ENCODE peak calls at places on chromosomes 4 and X, in five cellular contexts. One of them, this sample, is unnamed. For H3K4me1, the result is how much of the 10 kb centered on the place peaks cover.

GRCh38 chr4:177778623-177779022 is 336.4 kb upstream of the AGA start:
- DNase-seq in GM23248: no peak
- DNase-seq in mesenchymal stem cell: no peak
- DNase-seq in MM.1S: no peak
- DNase-seq in CD8-positive, alpha-beta memory T cell: no peak
- DNase-seq in this sample: no peak

GRCh38 chr4:100510551-100510950 is 7.3 kb downstream of the EMCN start:
- DNase-seq in GM23248: peak
- DNase-seq in MM.1S: no peak
- DNase-seq in mesenchymal stem cell: peak
- DNase-seq in CD8-positive, alpha-beta memory T cell: no peak
- DNase-seq in this sample: no peak

GRCh38 chrX:153592966-153593688 is 5.8 kb downstream of the CCNQ start:
- DNase-seq in GM23248: no peak
- DNase-seq in mesenchymal stem cell: no peak
- DNase-seq in CD8-positive, alpha-beta memory T cell: no peak
- DNase-seq in MM.1S: no peak
- DNase-seq in this sample: no peak

GRCh38 chr4:183658362-183659028 is 490 bp downstream of the RWDD4 start:
- DNase-seq in GM23248: peak
- DNase-seq in MM.1S: no peak
- DNase-seq in CD8-positive, alpha-beta memory T cell: peak
- DNase-seq in mesenchymal stem cell: peak
- DNase-seq in this sample: no peak

GRCh38 chrX:88881536-88881935 is 134.5 kb downstream of the CPXCR1 start:
- DNase-seq in mesenchymal stem cell: no peak
- DNase-seq in GM23248: no peak
- DNase-seq in MM.1S: no peak
- DNase-seq in CD8-positive, alpha-beta memory T cell: no peak
- DNase-seq in this sample: no peak

GRCh38 chr4:8365951-8366350 is 74.6 kb downstream of the ACOX3 start:
- DNase-seq in GM23248: no peak
- DNase-seq in MM.1S: no peak
- DNase-seq in mesenchymal stem cell: no peak
- DNase-seq in CD8-positive, alpha-beta memory T cell: no peak
- DNase-seq in this sample: no peak

GRCh38 chr4:152180369-152180768 is 355.5 kb downstream of the FBXW7 start:
- DNase-seq in CD8-positive, alpha-beta memory T cell: no peak
- DNase-seq in MM.1S: no peak
- DNase-seq in GM23248: no peak
- DNase-seq in mesenchymal stem cell: no peak
- DNase-seq in this sample: no peak

GRCh38 chr4:83320548-83320947 is 14.1 kb downstream of the HPSE start:
- DNase-seq in GM23248: peak
- DNase-seq in MM.1S: no peak
- DNase-seq in CD8-positive, alpha-beta memory T cell: no peak
- DNase-seq in mesenchymal stem cell: peak
- DNase-seq in this sample: no peak

GRCh38 chr4:660401-660800 is 13.7 kb downstream of the ATP5ME start:
- DNase-seq in CD8-positive, alpha-beta memory T cell: no peak
- DNase-seq in GM23248: no peak
- DNase-seq in mesenchymal stem cell: no peak
- DNase-seq in MM.1S: no peak
- DNase-seq in this sample: no peak

GRCh38 chr4:140138428-140138827 is 15.6 kb downstream of the MAML3 start:
- DNase-seq in MM.1S: no peak
- DNase-seq in GM23248: no peak
- DNase-seq in mesenchymal stem cell: no peak
- DNase-seq in CD8-positive, alpha-beta memory T cell: no peak
- DNase-seq in this sample: no peak

GRCh38 chr4:161762796-161763195 is 401.0 kb downstream of the FSTL5 start:
- DNase-seq in mesenchymal stem cell: peak
- DNase-seq in MM.1S: no peak
- DNase-seq in GM23248: no peak
- DNase-seq in CD8-positive, alpha-beta memory T cell: no peak
- DNase-seq in this sample: no peak

GRCh38 chrX:136731798-136732197 is 48.9 kb downstream of the ARHGEF6 start:
- DNase-seq in mesenchymal stem cell: no peak
- DNase-seq in GM23248: no peak
- DNase-seq in MM.1S: no peak
- DNase-seq in CD8-positive, alpha-beta memory T cell: no peak
- DNase-seq in this sample: no peak

GRCh38 chr4:180041576-180041975 is 2201.6 kb upstream of the TENM3 start:
- DNase-seq in GM23248: no peak
- DNase-seq in mesenchymal stem cell: no peak
- DNase-seq in CD8-positive, alpha-beta memory T cell: no peak
- DNase-seq in MM.1S: no peak
- DNase-seq in this sample: no peak

GRCh38 chr4:104899863-104900262 is 246.8 kb upstream of the TET2 start:
- DNase-seq in MM.1S: no peak
- DNase-seq in GM23248: no peak
- DNase-seq in mesenchymal stem cell: no peak
- DNase-seq in CD8-positive, alpha-beta memory T cell: no peak
- DNase-seq in this sample: no peak

GRCh38 chrX:115690554-115691216 is 129.7 kb downstream of the PLS3 start:
- DNase-seq in CD8-positive, alpha-beta memory T cell: peak
- DNase-seq in GM23248: peak
- DNase-seq in MM.1S: peak
- DNase-seq in mesenchymal stem cell: peak
- DNase-seq in this sample: no peak

GRCh38 chrX:80216086-80216485 is 201.5 kb downstream of the TBX22 start:
- DNase-seq in CD8-positive, alpha-beta memory T cell: no peak
- DNase-seq in mesenchymal stem cell: no peak
- DNase-seq in MM.1S: no peak
- DNase-seq in GM23248: peak
- DNase-seq in this sample: no peak

GRCh38 chr4:173269280-173269679 is 64.9 kb downstream of the HMGB2 start:
- DNase-seq in MM.1S: no peak
- DNase-seq in GM23248: no peak
- DNase-seq in CD8-positive, alpha-beta memory T cell: no peak
- DNase-seq in mesenchymal stem cell: no peak
- DNase-seq in this sample: no peak

GRCh38 chrX:63128509-63128908 is 222.6 kb downstream of the SPIN4 start:
- DNase-seq in GM23248: peak
- DNase-seq in CD8-positive, alpha-beta memory T cell: no peak
- DNase-seq in mesenchymal stem cell: no peak
- DNase-seq in MM.1S: peak
- DNase-seq in this sample: no peak

GRCh38 chrX:33014949-33015348 is 196.4 kb downstream of the DMD start:
- DNase-seq in CD8-positive, alpha-beta memory T cell: no peak
- DNase-seq in MM.1S: no peak
- DNase-seq in GM23248: no peak
- DNase-seq in mesenchymal stem cell: no peak
- DNase-seq in this sample: no peak

GRCh38 chrX:13994104-13994503 is 35.6 kb downstream of the GEMIN8 start:
- DNase-seq in MM.1S: no peak
- DNase-seq in CD8-positive, alpha-beta memory T cell: no peak
- DNase-seq in GM23248: no peak
- DNase-seq in mesenchymal stem cell: no peak
- DNase-seq in this sample: no peak

GRCh38 chr4:4327652-4328121 is 37.6 kb downstream of the ZBTB49 start:
- DNase-seq in MM.1S: no peak
- DNase-seq in CD8-positive, alpha-beta memory T cell: no peak
- DNase-seq in GM23248: peak
- DNase-seq in mesenchymal stem cell: peak
- DNase-seq in this sample: no peak

GRCh38 chrX:139559383-139560042 is 29.0 kb downstream of the F9 start:
- DNase-seq in GM23248: peak
- DNase-seq in mesenchymal stem cell: peak
- DNase-seq in CD8-positive, alpha-beta memory T cell: no peak
- DNase-seq in MM.1S: peak
- DNase-seq in this sample: no peak

GRCh38 chrX:47321386-47321785 is 49.0 kb upstream of the ZNF157 start:
- DNase-seq in mesenchymal stem cell: peak
- DNase-seq in GM23248: peak
- DNase-seq in CD8-positive, alpha-beta memory T cell: no peak
- DNase-seq in MM.1S: no peak
- DNase-seq in this sample: no peak

GRCh38 chr4:180669637-180670036 is 1573.6 kb upstream of the TENM3 start:
- DNase-seq in mesenchymal stem cell: peak
- DNase-seq in MM.1S: no peak
- DNase-seq in GM23248: no peak
- DNase-seq in CD8-positive, alpha-beta memory T cell: no peak
- DNase-seq in this sample: no peak

GRCh38 chrX:47497274-47497673 is 14.3 kb upstream of the ZNF41 start:
- DNase-seq in mesenchymal stem cell: peak
- DNase-seq in MM.1S: peak
- DNase-seq in GM23248: peak
- DNase-seq in CD8-positive, alpha-beta memory T cell: no peak
- DNase-seq in this sample: no peak

GRCh38 chr4:3217771-3218170 is 31.2 kb upstream of the MSANTD1 start:
- DNase-seq in CD8-positive, alpha-beta memory T cell: no peak
- DNase-seq in MM.1S: no peak
- DNase-seq in GM23248: no peak
- DNase-seq in mesenchymal stem cell: no peak
- DNase-seq in this sample: no peak

GRCh38 chrX:17405225-17405969 is 30.4 kb downstream of the NHS start:
- DNase-seq in MM.1S: no peak
- DNase-seq in CD8-positive, alpha-beta memory T cell: no peak
- DNase-seq in mesenchymal stem cell: no peak
- DNase-seq in GM23248: peak
- DNase-seq in this sample: no peak

GRCh38 chrX:23742174-23742692 is 843 bp downstream of the ACOT9 start:
- DNase-seq in GM23248: peak
- DNase-seq in mesenchymal stem cell: peak
- DNase-seq in CD8-positive, alpha-beta memory T cell: no peak
- DNase-seq in MM.1S: peak
- DNase-seq in this sample: no peak

GRCh38 chr4:125985856-125986255 is 671.1 kb downstream of the FAT4 start:
- DNase-seq in mesenchymal stem cell: peak
- DNase-seq in MM.1S: peak
- DNase-seq in GM23248: no peak
- DNase-seq in CD8-positive, alpha-beta memory T cell: no peak
- DNase-seq in this sample: no peak

GRCh38 chrX:125620715-125621587 is 301.3 kb downstream of the TEX13C start:
- DNase-seq in MM.1S: no peak
- DNase-seq in GM23248: no peak
- DNase-seq in CD8-positive, alpha-beta memory T cell: no peak
- DNase-seq in mesenchymal stem cell: no peak
- DNase-seq in this sample: no peak

GRCh38 chr4:80058740-80059139 is 14.3 kb downstream of the ANTXR2 start:
- DNase-seq in mesenchymal stem cell: peak
- DNase-seq in CD8-positive, alpha-beta memory T cell: peak
- DNase-seq in MM.1S: peak
- DNase-seq in GM23248: peak
- DNase-seq in this sample: peak

GRCh38 chr4:139419388-139419914 is 34.5 kb upstream of the RAB33B start:
- DNase-seq in MM.1S: peak
- DNase-seq in GM23248: peak
- DNase-seq in mesenchymal stem cell: peak
- DNase-seq in CD8-positive, alpha-beta memory T cell: no peak
- DNase-seq in this sample: no peak

DNA sequence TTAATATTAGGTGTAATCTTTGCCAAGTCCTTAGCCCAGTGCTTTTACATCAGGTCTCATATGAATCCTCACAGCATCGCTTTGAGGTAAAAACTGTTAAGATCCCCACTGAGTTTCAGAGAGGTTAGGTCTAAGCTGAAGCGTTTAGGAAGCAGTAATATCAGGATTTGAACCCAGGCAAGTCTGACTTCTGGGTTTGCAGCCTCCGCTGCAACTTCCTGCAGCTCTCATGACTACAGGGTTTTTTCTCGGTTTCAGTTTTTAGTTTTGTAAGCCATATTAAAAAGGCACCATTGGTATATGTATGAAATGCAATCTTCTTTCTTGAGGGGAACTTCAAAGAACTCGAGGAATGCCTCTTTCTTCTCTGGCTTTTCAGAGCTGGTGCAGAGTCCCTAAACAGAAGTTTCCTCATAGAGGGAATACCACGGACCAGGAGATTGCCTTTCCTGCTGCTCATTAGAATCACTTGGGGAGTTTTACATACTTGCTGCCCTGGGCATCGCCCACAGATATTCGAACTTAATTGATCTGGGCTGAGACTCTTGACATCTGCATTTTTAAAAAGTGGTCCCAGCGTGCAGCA is 6.5 kb downstream of the MTM1 start:
- DNase-seq in MM.1S: peak
- DNase-seq in GM23248: no peak
- DNase-seq in CD8-positive, alpha-beta memory T cell: no peak
- DNase-seq in mesenchymal stem cell: no peak
- DNase-seq in this sample: no peak
- H3K4me1 ChIP-seq in MM.1S: under half
- H3K4me1 ChIP-seq in GM23248: under half
- H3K4me1 ChIP-seq in CD8-positive, alpha-beta memory T cell: half or more
- H3K4me1 ChIP-seq in mesenchymal stem cell: under half
- H3K4me1 ChIP-seq in this sample: under half

GRCh38 chr4:86034616-86035015 is 325.2 kb downstream of the MAPK10 start:
- DNase-seq in MM.1S: no peak
- DNase-seq in GM23248: no peak
- DNase-seq in CD8-positive, alpha-beta memory T cell: no peak
- DNase-seq in mesenchymal stem cell: no peak
- DNase-seq in this sample: no peak

GRCh38 chr4:86031927-86032326 is 327.9 kb downstream of the MAPK10 start:
- DNase-seq in CD8-positive, alpha-beta memory T cell: no peak
- DNase-seq in mesenchymal stem cell: no peak
- DNase-seq in GM23248: peak
- DNase-seq in MM.1S: no peak
- DNase-seq in this sample: no peak

GRCh38 chr4:86035688-86036087 is 324.2 kb downstream of the MAPK10 start:
- DNase-seq in MM.1S: no peak
- DNase-seq in GM23248: peak
- DNase-seq in CD8-positive, alpha-beta memory T cell: no peak
- DNase-seq in mesenchymal stem cell: no peak
- DNase-seq in this sample: no peak

GRCh38 chr4:86032476-86033022 is 327.3 kb downstream of the MAPK10 start:
- DNase-seq in MM.1S: no peak
- DNase-seq in mesenchymal stem cell: peak
- DNase-seq in CD8-positive, alpha-beta memory T cell: no peak
- DNase-seq in GM23248: peak
- DNase-seq in this sample: no peak

GRCh38 chr4:86033171-86033570 is 326.7 kb downstream of the MAPK10 start:
- DNase-seq in CD8-positive, alpha-beta memory T cell: no peak
- DNase-seq in mesenchymal stem cell: peak
- DNase-seq in GM23248: peak
- DNase-seq in MM.1S: no peak
- DNase-seq in this sample: no peak
- H3K4me3 ChIP-seq in CD8-positive, alpha-beta memory T cell: no peak
- H3K4me3 ChIP-seq in mesenchymal stem cell: no peak
- H3K4me3 ChIP-seq in GM23248: peak
- H3K4me3 ChIP-seq in MM.1S: no peak
- H3K4me3 ChIP-seq in this sample: no peak

GRCh38 chr4:169064281-169064680 is 54.2 kb upstream of the CBR4 start:
- DNase-seq in MM.1S: no peak
- DNase-seq in mesenchymal stem cell: no peak
- DNase-seq in GM23248: peak
- DNase-seq in CD8-positive, alpha-beta memory T cell: no peak
- DNase-seq in this sample: no peak
- H3K4me1 ChIP-seq in MM.1S: under half
- H3K4me1 ChIP-seq in mesenchymal stem cell: under half
- H3K4me1 ChIP-seq in GM23248: under half
- H3K4me1 ChIP-seq in CD8-positive, alpha-beta memory T cell: under half
- H3K4me1 ChIP-seq in this sample: under half

DNA sequence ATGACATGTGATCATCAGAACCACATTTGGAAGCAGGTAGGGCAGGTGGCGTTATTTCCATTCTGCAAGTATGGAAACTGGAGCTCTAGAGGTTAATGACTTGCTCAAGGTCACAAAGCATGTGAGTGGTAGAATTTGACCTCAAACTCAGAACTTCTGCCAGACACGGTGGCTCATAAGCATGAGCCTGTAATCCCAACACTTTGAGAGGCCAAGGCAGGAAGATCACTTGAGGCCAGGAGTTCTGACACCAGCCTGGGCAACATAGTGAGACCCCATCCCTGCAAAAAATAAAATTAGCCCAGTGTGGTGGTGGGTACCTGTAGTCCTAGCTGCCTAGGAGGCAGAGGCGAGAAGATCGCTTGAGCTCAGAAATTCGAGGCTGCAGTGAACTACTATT is 139.2 kb downstream of the PALLD start:
- DNase-seq in GM23248: peak
- DNase-seq in CD8-positive, alpha-beta memory T cell: no peak
- DNase-seq in MM.1S: no peak
- DNase-seq in mesenchymal stem cell: no peak
- DNase-seq in this sample: no peak
- H3K4me3 ChIP-seq in GM23248: peak
- H3K4me3 ChIP-seq in CD8-positive, alpha-beta memory T cell: no peak
- H3K4me3 ChIP-seq in MM.1S: no peak
- H3K4me3 ChIP-seq in mesenchymal stem cell: no peak
- H3K4me3 ChIP-seq in this sample: no peak